ENCODE peak calls at places on chromosomes 1 and 21, in five cellular contexts. One of them, this sample, is unnamed.

GRCh38 chr1:15410223-15410883 is 665 bp downstream of the EFHD2 start:
- DNase-seq in cardiac muscle cell: no peak
- DNase-seq in upper lobe of right lung: no peak
- DNase-seq in brain microvascular endothelial cell: no peak
- DNase-seq in thyroid gland: no peak
- DNase-seq in this sample: peak

GRCh38 chr1:179926494-179927205 is 28.0 kb upstream of the CEP350 start:
- DNase-seq in cardiac muscle cell: peak
- DNase-seq in upper lobe of right lung: no peak
- DNase-seq in brain microvascular endothelial cell: peak
- DNase-seq in thyroid gland: no peak
- DNase-seq in this sample: no peak

GRCh38 chr1:175600721-175601440 is 142.5 kb downstream of the TNR start:
- DNase-seq in cardiac muscle cell: no peak
- DNase-seq in upper lobe of right lung: no peak
- DNase-seq in brain microvascular endothelial cell: no peak
- DNase-seq in thyroid gland: no peak
- DNase-seq in this sample: no peak

GRCh38 chr21:37551406-37552355 is 185.1 kb downstream of the DYRK1A start:
- DNase-seq in cardiac muscle cell: peak
- DNase-seq in upper lobe of right lung: no peak
- DNase-seq in brain microvascular endothelial cell: peak
- DNase-seq in thyroid gland: peak
- DNase-seq in this sample: no peak

GRCh38 chr21:27040738-27041137 is 73.8 kb upstream of the ADAMTS5 start:
- DNase-seq in cardiac muscle cell: no peak
- DNase-seq in upper lobe of right lung: no peak
- DNase-seq in brain microvascular endothelial cell: no peak
- DNase-seq in thyroid gland: no peak
- DNase-seq in this sample: no peak

GRCh38 chr21:14382486-14382834 is 486 bp downstream of the HSPA13 start:
- DNase-seq in cardiac muscle cell: peak
- DNase-seq in upper lobe of right lung: no peak
- DNase-seq in brain microvascular endothelial cell: peak
- DNase-seq in thyroid gland: peak
- DNase-seq in this sample: peak

GRCh38 chr1:112528076-112528475 is 19.3 kb downstream of the WNT2B start:
- DNase-seq in cardiac muscle cell: no peak
- DNase-seq in upper lobe of right lung: no peak
- DNase-seq in brain microvascular endothelial cell: no peak
- DNase-seq in thyroid gland: no peak
- DNase-seq in this sample: no peak

GRCh38 chr1:156959414-156959813 is 39.0 kb downstream of the LRRC71 start:
- DNase-seq in cardiac muscle cell: no peak
- DNase-seq in upper lobe of right lung: no peak
- DNase-seq in brain microvascular endothelial cell: no peak
- DNase-seq in thyroid gland: peak
- DNase-seq in this sample: no peak

GRCh38 chr1:230842801-230843200 is 25.5 kb downstream of the C1orf198 start:
- DNase-seq in cardiac muscle cell: no peak
- DNase-seq in upper lobe of right lung: no peak
- DNase-seq in brain microvascular endothelial cell: no peak
- DNase-seq in thyroid gland: peak
- DNase-seq in this sample: no peak

GRCh38 chr1:60118119-60118518 is 44.5 kb upstream of the C1orf87 start:
- DNase-seq in cardiac muscle cell: no peak
- DNase-seq in upper lobe of right lung: no peak
- DNase-seq in brain microvascular endothelial cell: no peak
- DNase-seq in thyroid gland: no peak
- DNase-seq in this sample: no peak

GRCh38 chr1:26027716-26028489 is 6.3 kb downstream of the EXTL1 start:
- DNase-seq in cardiac muscle cell: no peak
- DNase-seq in upper lobe of right lung: no peak
- DNase-seq in brain microvascular endothelial cell: no peak
- DNase-seq in thyroid gland: no peak
- DNase-seq in this sample: no peak

GRCh38 chr1:47232187-47232874 is at the start of gene TAL1:
- DNase-seq in cardiac muscle cell: peak
- DNase-seq in upper lobe of right lung: no peak
- DNase-seq in brain microvascular endothelial cell: no peak
- DNase-seq in thyroid gland: no peak
- DNase-seq in this sample: no peak

GRCh38 chr1:115666206-115666605 is 24.4 kb downstream of the VANGL1 start:
- DNase-seq in cardiac muscle cell: no peak
- DNase-seq in upper lobe of right lung: no peak
- DNase-seq in brain microvascular endothelial cell: no peak
- DNase-seq in thyroid gland: peak
- DNase-seq in this sample: no peak

GRCh38 chr1:159977364-159978106 is 23.5 kb upstream of the SLAMF9 start:
- DNase-seq in cardiac muscle cell: no peak
- DNase-seq in upper lobe of right lung: no peak
- DNase-seq in brain microvascular endothelial cell: no peak
- DNase-seq in thyroid gland: no peak
- DNase-seq in this sample: no peak

GRCh38 chr1:110672001-110672752 is 2.6 kb downstream of the KCNA3 start:
- DNase-seq in cardiac muscle cell: peak
- DNase-seq in upper lobe of right lung: no peak
- DNase-seq in brain microvascular endothelial cell: no peak
- DNase-seq in thyroid gland: no peak
- DNase-seq in this sample: no peak

GRCh38 chr1:26154750-26155149 is 4.1 kb upstream of the FAM110D start:
- DNase-seq in cardiac muscle cell: no peak
- DNase-seq in upper lobe of right lung: no peak
- DNase-seq in brain microvascular endothelial cell: no peak
- DNase-seq in thyroid gland: no peak
- DNase-seq in this sample: no peak

GRCh38 chr1:121558514-121558913 is 373.7 kb downstream of the SRGAP2C start:
- DNase-seq in cardiac muscle cell: peak
- DNase-seq in upper lobe of right lung: no peak
- DNase-seq in brain microvascular endothelial cell: peak
- DNase-seq in thyroid gland: no peak
- DNase-seq in this sample: no peak

GRCh38 chr1:12478612-12478985 is 139.4 kb downstream of the DHRS3 start:
- DNase-seq in cardiac muscle cell: no peak
- DNase-seq in upper lobe of right lung: no peak
- DNase-seq in brain microvascular endothelial cell: no peak
- DNase-seq in thyroid gland: no peak
- DNase-seq in this sample: no peak

GRCh38 chr1:63022319-63022718 is 238.4 kb downstream of the ATG4C start:
- DNase-seq in cardiac muscle cell: no peak
- DNase-seq in upper lobe of right lung: no peak
- DNase-seq in brain microvascular endothelial cell: no peak
- DNase-seq in thyroid gland: no peak
- DNase-seq in this sample: no peak

GRCh38 chr1:89711140-89711778 is 78.3 kb downstream of the LRRC8C start:
- DNase-seq in cardiac muscle cell: no peak
- DNase-seq in upper lobe of right lung: no peak
- DNase-seq in brain microvascular endothelial cell: no peak
- DNase-seq in thyroid gland: no peak
- DNase-seq in this sample: no peak

GRCh38 chr1:195530961-195531360 is 1077.3 kb downstream of the KCNT2 start:
- DNase-seq in cardiac muscle cell: no peak
- DNase-seq in upper lobe of right lung: no peak
- DNase-seq in brain microvascular endothelial cell: no peak
- DNase-seq in thyroid gland: no peak
- DNase-seq in this sample: no peak

GRCh38 chr21:40186036-40186435 is 318.8 kb downstream of the PCP4 start:
- DNase-seq in cardiac muscle cell: no peak
- DNase-seq in upper lobe of right lung: no peak
- DNase-seq in brain microvascular endothelial cell: no peak
- DNase-seq in thyroid gland: no peak
- DNase-seq in this sample: no peak

DNA sequence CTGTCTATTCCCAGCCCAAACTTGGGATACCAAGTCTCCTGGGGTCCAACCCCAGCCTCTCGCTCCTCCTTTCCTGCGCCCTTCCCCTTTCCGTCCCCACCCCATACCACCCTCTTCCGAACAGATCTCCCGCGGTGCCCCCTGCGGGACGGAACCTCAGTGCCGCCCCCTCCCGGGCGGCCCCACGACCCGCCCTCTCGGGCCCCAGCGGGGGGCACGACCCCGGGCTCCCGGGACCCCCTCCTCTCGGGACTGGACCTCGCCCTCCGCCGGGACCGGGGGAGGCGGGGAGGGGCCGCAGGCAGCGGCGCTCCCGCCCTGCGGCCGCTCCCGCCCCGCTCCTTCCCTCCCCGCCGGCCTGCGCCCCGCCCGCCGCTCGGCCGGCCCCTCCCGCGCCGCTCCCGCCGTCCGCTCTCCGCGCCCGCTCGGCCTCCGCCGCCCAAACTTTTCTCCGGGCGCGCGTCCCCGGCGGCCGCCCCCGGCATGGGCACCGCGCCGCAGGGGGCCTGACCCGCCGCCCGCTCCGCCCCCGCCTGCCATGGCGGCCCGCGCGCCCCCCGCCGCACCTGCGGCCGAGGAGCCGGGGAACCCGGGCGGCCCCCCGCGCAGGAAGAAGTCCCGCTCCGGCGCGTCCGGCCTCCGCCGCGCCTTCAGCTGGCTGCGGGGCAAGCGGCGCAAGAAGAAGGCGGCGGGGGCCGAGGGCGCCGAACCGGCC is 39.0 kb upstream of the SYNC start:
- DNase-seq in cardiac muscle cell: no peak
- DNase-seq in upper lobe of right lung: peak
- DNase-seq in brain microvascular endothelial cell: no peak
- DNase-seq in thyroid gland: peak
- DNase-seq in this sample: no peak
- TF ChIP-seq CTCF in cardiac muscle cell: peak
- TF ChIP-seq CTCF in upper lobe of right lung: peak
- TF ChIP-seq CTCF in brain microvascular endothelial cell: peak
- TF ChIP-seq CTCF in thyroid gland: no peak
- TF ChIP-seq CTCF in this sample: no peak

GRCh38 chr1:236561976-236562375 is 38.2 kb downstream of the LGALS8 start:
- DNase-seq in cardiac muscle cell: no peak
- DNase-seq in upper lobe of right lung: no peak
- DNase-seq in brain microvascular endothelial cell: no peak
- DNase-seq in thyroid gland: no peak
- DNase-seq in this sample: no peak

GRCh38 chr1:236560213-236560771 is 36.5 kb downstream of the LGALS8 start:
- DNase-seq in cardiac muscle cell: no peak
- DNase-seq in upper lobe of right lung: no peak
- DNase-seq in brain microvascular endothelial cell: no peak
- DNase-seq in thyroid gland: no peak
- DNase-seq in this sample: no peak

GRCh38 chr1:236568285-236568894 is 35.9 kb downstream of the HEATR1 start:
- DNase-seq in cardiac muscle cell: peak
- DNase-seq in upper lobe of right lung: no peak
- DNase-seq in brain microvascular endothelial cell: no peak
- DNase-seq in thyroid gland: no peak
- DNase-seq in this sample: no peak

GRCh38 chr1:236565530-236565929 is 38.8 kb downstream of the HEATR1 start:
- DNase-seq in cardiac muscle cell: no peak
- DNase-seq in upper lobe of right lung: no peak
- DNase-seq in brain microvascular endothelial cell: no peak
- DNase-seq in thyroid gland: no peak
- DNase-seq in this sample: no peak
- H3K4me3 ChIP-seq in cardiac muscle cell: no peak
- H3K4me3 ChIP-seq in upper lobe of right lung: no peak
- H3K4me3 ChIP-seq in brain microvascular endothelial cell: no peak
- H3K4me3 ChIP-seq in thyroid gland: no peak
- H3K4me3 ChIP-seq in this sample: no peak

DNA sequence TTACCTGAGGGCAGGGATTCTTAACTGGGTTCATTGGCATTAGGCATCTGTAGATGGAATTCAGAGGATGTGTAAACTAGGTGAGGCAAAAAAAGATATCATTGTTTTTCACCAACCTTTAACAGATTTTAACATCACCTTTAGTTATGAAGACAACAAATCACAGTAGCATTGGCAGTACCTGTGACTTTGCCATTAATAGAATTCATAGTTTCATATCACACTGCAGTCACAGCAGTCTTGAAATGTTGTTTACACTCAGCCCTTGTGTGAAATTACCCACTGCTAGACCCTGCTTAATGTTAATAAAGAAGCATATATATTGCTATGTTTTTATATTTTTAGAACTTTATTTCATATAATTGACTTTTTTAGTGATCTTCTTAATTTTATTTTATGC is 1.7 kb upstream of the INAVA start:
- DNase-seq in cardiac muscle cell: no peak
- DNase-seq in upper lobe of right lung: no peak
- DNase-seq in brain microvascular endothelial cell: no peak
- DNase-seq in thyroid gland: no peak
- DNase-seq in this sample: no peak
- H3K27ac ChIP-seq in cardiac muscle cell: no peak
- H3K27ac ChIP-seq in upper lobe of right lung: peak
- H3K27ac ChIP-seq in brain microvascular endothelial cell: no peak
- H3K27ac ChIP-seq in thyroid gland: no peak
- H3K27ac ChIP-seq in this sample: peak

DNA sequence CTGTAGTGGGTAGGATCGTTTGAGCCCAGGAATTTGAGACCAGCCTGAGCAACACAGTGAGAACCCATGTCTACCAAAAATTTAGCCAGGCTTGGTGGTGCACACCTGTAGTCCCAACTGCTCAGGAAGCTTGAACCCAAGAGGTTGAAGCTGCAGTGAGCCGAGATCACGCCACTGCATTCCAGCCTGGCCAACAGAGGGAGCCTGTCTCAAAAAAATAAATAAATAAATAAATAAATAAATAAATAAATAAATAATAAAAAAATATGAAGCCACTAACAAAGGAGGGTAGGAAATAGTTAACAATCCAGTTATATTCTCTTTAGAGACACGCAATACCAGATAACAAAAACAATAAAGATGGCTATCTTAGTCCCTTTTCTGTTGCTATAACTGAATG is 11.9 kb upstream of the CBR3 start:
- DNase-seq in cardiac muscle cell: peak
- DNase-seq in upper lobe of right lung: no peak
- DNase-seq in brain microvascular endothelial cell: no peak
- DNase-seq in thyroid gland: no peak
- DNase-seq in this sample: no peak
- TF ChIP-seq CTCF in cardiac muscle cell: peak
- TF ChIP-seq CTCF in upper lobe of right lung: peak
- TF ChIP-seq CTCF in brain microvascular endothelial cell: peak
- TF ChIP-seq CTCF in thyroid gland: no peak
- TF ChIP-seq CTCF in this sample: peak

DNA sequence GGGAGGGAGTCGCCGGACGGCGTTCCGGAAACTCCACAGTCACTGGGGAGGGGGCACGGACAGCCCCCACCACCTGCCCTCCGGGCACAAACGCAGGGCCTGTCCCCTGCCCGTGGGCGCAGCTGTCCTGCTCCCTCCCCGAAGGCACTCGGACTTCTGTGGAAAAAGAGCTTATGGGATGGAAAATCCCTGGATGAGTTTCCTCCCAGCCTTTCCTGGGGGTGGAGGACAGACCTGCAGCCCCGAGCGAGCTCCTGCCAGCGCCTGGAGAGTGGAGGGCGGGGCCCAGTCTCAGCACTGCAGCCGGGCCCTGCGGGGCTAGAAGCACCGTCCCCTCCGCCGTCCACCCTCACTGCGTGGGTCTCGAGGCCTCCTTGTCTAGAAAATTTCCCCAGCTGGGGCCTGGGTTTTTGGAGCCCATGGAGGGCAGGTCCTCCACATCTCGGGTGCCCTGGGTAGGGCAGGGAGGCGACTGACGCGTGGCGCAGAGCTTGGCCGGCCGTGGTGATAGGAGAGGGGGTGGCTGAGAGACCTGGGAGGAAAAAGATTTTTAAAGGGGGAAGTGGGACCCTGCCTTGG is 6.5 kb upstream of the COL6A1 start:
- DNase-seq in cardiac muscle cell: peak
- DNase-seq in upper lobe of right lung: no peak
- DNase-seq in brain microvascular endothelial cell: no peak
- DNase-seq in thyroid gland: no peak
- DNase-seq in this sample: no peak
- H3K4me3 ChIP-seq in cardiac muscle cell: no peak
- H3K4me3 ChIP-seq in upper lobe of right lung: peak
- H3K4me3 ChIP-seq in brain microvascular endothelial cell: peak
- H3K4me3 ChIP-seq in thyroid gland: peak
- H3K4me3 ChIP-seq in this sample: no peak

GRCh38 chr1:4754816-4755215 is 100.4 kb downstream of the AJAP1 start:
- DNase-seq in cardiac muscle cell: no peak
- DNase-seq in upper lobe of right lung: no peak
- DNase-seq in brain microvascular endothelial cell: no peak
- DNase-seq in thyroid gland: no peak
- DNase-seq in this sample: no peak
- H3K27ac ChIP-seq in cardiac muscle cell: no peak
- H3K27ac ChIP-seq in upper lobe of right lung: no peak
- H3K27ac ChIP-seq in brain microvascular endothelial cell: no peak
- H3K27ac ChIP-seq in thyroid gland: no peak
- H3K27ac ChIP-seq in this sample: no peak